ENCODE peak calls at places on chromosomes 2 and 18, in five cellular contexts. One of them, this sample, is unnamed.

GRCh38 chr2:168194784-168195522 is 52.4 kb downstream of the STK39 start:
- DNase-seq in breast epithelium: no peak
- DNase-seq in heart left ventricle: no peak
- DNase-seq in stomach: no peak
- DNase-seq in IMR-90: peak; percentile 63
- DNase-seq in this sample: no peak

GRCh38 chr2:71576541-71576940 is 123.2 kb downstream of the DYSF start:
- DNase-seq in heart left ventricle: peak; percentile 44
- DNase-seq in IMR-90: no peak
- DNase-seq in stomach: no peak
- DNase-seq in breast epithelium: no peak
- DNase-seq in this sample: no peak

GRCh38 chr18:35386600-35387366 is 9.6 kb upstream of the ZNF396 start:
- DNase-seq in stomach: peak; percentile 72
- DNase-seq in heart left ventricle: peak; percentile 69
- DNase-seq in IMR-90: peak; percentile 82
- DNase-seq in breast epithelium: peak; percentile 27
- DNase-seq in this sample: peak; percentile 70

GRCh38 chr2:10439185-10439879 is 8.8 kb downstream of the ODC1 start:
- DNase-seq in stomach: no peak
- DNase-seq in breast epithelium: no peak
- DNase-seq in IMR-90: no peak
- DNase-seq in heart left ventricle: no peak
- DNase-seq in this sample: no peak

GRCh38 chr18:58367425-58368140 is 261.3 kb downstream of the ALPK2 start:
- DNase-seq in IMR-90: no peak
- DNase-seq in stomach: no peak
- DNase-seq in breast epithelium: no peak
- DNase-seq in heart left ventricle: no peak
- DNase-seq in this sample: no peak

GRCh38 chr18:50301074-50301473 is 13.6 kb upstream of the CXXC1 start:
- DNase-seq in IMR-90: no peak
- DNase-seq in breast epithelium: no peak
- DNase-seq in heart left ventricle: no peak
- DNase-seq in stomach: no peak
- DNase-seq in this sample: no peak

GRCh38 chr2:78780321-78780720 is 245.2 kb upstream of the REG3G start:
- DNase-seq in breast epithelium: no peak
- DNase-seq in heart left ventricle: no peak
- DNase-seq in stomach: no peak
- DNase-seq in IMR-90: no peak
- DNase-seq in this sample: no peak

GRCh38 chr2:126886201-126886905 is 12.3 kb upstream of the TEX51 start:
- DNase-seq in IMR-90: peak; percentile 22
- DNase-seq in breast epithelium: peak; percentile 30
- DNase-seq in heart left ventricle: peak; percentile 59
- DNase-seq in stomach: no peak
- DNase-seq in this sample: peak; percentile 64

GRCh38 chr2:202429164-202429980 is 53.2 kb downstream of the BMPR2 start:
- DNase-seq in breast epithelium: no peak
- DNase-seq in heart left ventricle: no peak
- DNase-seq in IMR-90: peak; percentile 93
- DNase-seq in stomach: no peak
- DNase-seq in this sample: no peak

GRCh38 chr2:239929504-239929903 is 95.6 kb downstream of the NDUFA10 start:
- DNase-seq in stomach: peak; percentile 15
- DNase-seq in breast epithelium: no peak
- DNase-seq in heart left ventricle: no peak
- DNase-seq in IMR-90: no peak
- DNase-seq in this sample: no peak

GRCh38 chr2:239348563-239349447 is 52.0 kb downstream of the HDAC4 start:
- DNase-seq in IMR-90: no peak
- DNase-seq in stomach: no peak
- DNase-seq in breast epithelium: no peak
- DNase-seq in heart left ventricle: no peak
- DNase-seq in this sample: peak; percentile 74

GRCh38 chr18:77207540-77207939 is 42.1 kb upstream of the GALR1 start:
- DNase-seq in stomach: peak; percentile 56
- DNase-seq in IMR-90: peak; percentile 65
- DNase-seq in breast epithelium: peak; percentile 54
- DNase-seq in heart left ventricle: peak; percentile 71
- DNase-seq in this sample: peak; percentile 87

GRCh38 chr2:85189606-85190270 is 56.5 kb downstream of the TCF7L1 start:
- DNase-seq in stomach: no peak
- DNase-seq in breast epithelium: no peak
- DNase-seq in IMR-90: no peak
- DNase-seq in heart left ventricle: no peak
- DNase-seq in this sample: peak; percentile 53

GRCh38 chr2:223736488-223736887 is 100.9 kb downstream of the AP1S3 start:
- DNase-seq in stomach: no peak
- DNase-seq in IMR-90: no peak
- DNase-seq in breast epithelium: no peak
- DNase-seq in heart left ventricle: no peak
- DNase-seq in this sample: no peak

GRCh38 chr2:25982273-25982967 is at the start of gene KIF3C:
- DNase-seq in breast epithelium: peak; percentile 60
- DNase-seq in heart left ventricle: peak; percentile 77
- DNase-seq in IMR-90: peak; percentile 42
- DNase-seq in stomach: peak; percentile 59
- DNase-seq in this sample: peak; percentile 70

DNA sequence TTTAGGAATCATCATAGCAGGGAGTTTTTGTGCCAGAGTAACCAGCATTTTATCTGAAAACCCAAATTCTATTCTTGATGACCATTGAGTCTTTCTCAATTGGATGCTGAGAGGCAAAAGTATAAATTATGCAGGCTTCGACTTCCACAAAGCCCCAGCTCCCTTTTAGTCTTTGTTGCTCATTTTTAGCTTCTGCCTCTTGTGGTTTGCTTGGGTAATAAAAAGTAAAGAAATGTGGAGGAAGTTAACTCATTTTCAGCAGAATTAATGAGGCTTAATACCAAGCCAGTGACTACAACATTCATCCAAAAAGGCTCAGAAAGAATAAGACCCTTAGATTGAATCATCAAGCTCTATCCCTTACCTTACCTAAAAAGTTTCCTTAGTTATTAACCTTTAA is 18.6 kb downstream of the ERMN start:
- DNase-seq in stomach: no peak
- DNase-seq in heart left ventricle: no peak
- DNase-seq in breast epithelium: no peak
- DNase-seq in IMR-90: peak; percentile 9
- DNase-seq in this sample: no peak
- TF ChIP-seq CTCF in stomach: no peak
- TF ChIP-seq CTCF in heart left ventricle: no peak
- TF ChIP-seq CTCF in breast epithelium: no peak
- TF ChIP-seq CTCF in IMR-90: peak; percentile 10
- TF ChIP-seq CTCF in this sample: no peak

DNA sequence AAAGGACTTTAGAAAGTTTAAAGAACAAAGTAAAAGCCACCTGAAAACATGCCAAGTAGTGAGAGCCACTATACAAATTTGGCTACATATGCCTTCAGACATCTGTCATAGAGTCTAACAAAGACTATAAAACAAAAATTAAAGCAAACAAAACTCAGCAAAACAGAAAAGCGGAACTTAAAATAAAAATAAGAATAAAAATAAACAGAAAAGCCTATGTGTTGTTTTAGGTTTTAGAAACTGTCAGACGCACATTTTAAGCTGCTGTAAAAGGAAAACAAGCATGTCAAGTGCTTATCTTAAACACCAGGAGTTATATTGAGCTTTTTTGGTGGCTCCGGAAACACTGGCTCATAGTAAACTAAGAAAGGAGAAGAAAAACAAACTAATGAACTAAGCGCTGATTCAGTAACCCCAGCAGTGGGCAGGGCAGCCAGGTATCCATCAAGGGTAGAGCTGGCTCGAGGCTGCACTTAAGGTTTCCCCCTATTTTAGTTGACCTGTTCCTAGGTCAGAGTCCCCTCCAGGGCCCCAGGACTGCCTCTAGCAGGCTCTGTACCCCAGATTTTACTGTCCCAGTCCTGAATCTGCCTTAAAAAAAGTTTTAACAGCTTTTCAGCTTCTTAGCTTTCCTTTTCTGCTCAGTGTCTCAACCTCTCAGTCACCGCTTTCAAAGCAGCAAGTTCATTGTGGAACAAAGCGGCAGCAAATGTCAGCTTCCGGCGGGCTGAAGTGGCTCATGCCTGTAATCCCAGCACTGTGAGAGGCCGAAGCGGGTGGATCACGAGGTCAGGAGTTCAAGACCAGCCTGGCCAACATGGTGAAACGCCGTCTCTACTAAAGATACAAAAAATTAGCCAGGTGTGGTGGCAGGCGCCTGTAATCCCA is 15.3 kb upstream of the RMC1 start:
- DNase-seq in heart left ventricle: no peak
- DNase-seq in breast epithelium: no peak
- DNase-seq in stomach: peak; percentile 32
- DNase-seq in IMR-90: peak; percentile 33
- DNase-seq in this sample: peak; percentile 63
- TF ChIP-seq POLR2A in heart left ventricle: no peak
- TF ChIP-seq POLR2A in breast epithelium: no peak
- TF ChIP-seq POLR2A in stomach: no peak
- TF ChIP-seq POLR2A in IMR-90: no peak
- TF ChIP-seq POLR2A in this sample: no peak

GRCh38 chr2:201257381-201257940 is 2.9 kb upstream of the CASP8 start:
- DNase-seq in stomach: peak; percentile 43
- DNase-seq in IMR-90: peak; percentile 5
- DNase-seq in heart left ventricle: peak; percentile 39
- DNase-seq in breast epithelium: no peak
- DNase-seq in this sample: peak; percentile 20
- TF ChIP-seq CTCF in stomach: no peak
- TF ChIP-seq CTCF in IMR-90: no peak
- TF ChIP-seq CTCF in heart left ventricle: no peak
- TF ChIP-seq CTCF in breast epithelium: no peak
- TF ChIP-seq CTCF in this sample: no peak

GRCh38 chr2:195657634-195658540 is 861 bp downstream of the SLC39A10 start:
- DNase-seq in IMR-90: peak; percentile 87
- DNase-seq in heart left ventricle: peak; percentile 68
- DNase-seq in breast epithelium: peak; percentile 50
- DNase-seq in stomach: peak; percentile 61
- DNase-seq in this sample: peak; percentile 56
- TF ChIP-seq POLR2A in IMR-90: peak; percentile 78
- TF ChIP-seq POLR2A in heart left ventricle: no peak
- TF ChIP-seq POLR2A in breast epithelium: peak; percentile 30
- TF ChIP-seq POLR2A in stomach: no peak
- TF ChIP-seq POLR2A in this sample: peak; percentile 58

GRCh38 chr18:12278765-12279682 is 24.9 kb downstream of the CIDEA start:
- DNase-seq in heart left ventricle: peak; percentile 94
- DNase-seq in breast epithelium: peak; percentile 93
- DNase-seq in stomach: peak; percentile 40
- DNase-seq in IMR-90: peak; percentile 98
- DNase-seq in this sample: peak; percentile 88

GRCh38 chr18:12279781-12280531 is 25.8 kb downstream of the CIDEA start:
- DNase-seq in heart left ventricle: peak; percentile 71
- DNase-seq in IMR-90: no peak
- DNase-seq in breast epithelium: no peak
- DNase-seq in stomach: no peak
- DNase-seq in this sample: no peak

GRCh38 chr18:12274793-12275192 is 20.6 kb downstream of the CIDEA start:
- DNase-seq in breast epithelium: no peak
- DNase-seq in heart left ventricle: no peak
- DNase-seq in IMR-90: no peak
- DNase-seq in stomach: no peak
- DNase-seq in this sample: no peak

GRCh38 chr18:12276736-12277554 is 22.8 kb downstream of the CIDEA start:
- DNase-seq in heart left ventricle: no peak
- DNase-seq in stomach: no peak
- DNase-seq in IMR-90: peak; percentile 18
- DNase-seq in breast epithelium: no peak
- DNase-seq in this sample: no peak

GRCh38 chr18:12278153-12278764 is 24.1 kb downstream of the CIDEA start:
- DNase-seq in breast epithelium: peak; percentile 53
- DNase-seq in heart left ventricle: no peak
- DNase-seq in IMR-90: peak; percentile 13
- DNase-seq in stomach: no peak
- DNase-seq in this sample: peak; percentile 53
- TF ChIP-seq CTCF in breast epithelium: no peak
- TF ChIP-seq CTCF in heart left ventricle: no peak
- TF ChIP-seq CTCF in IMR-90: peak; percentile 10
- TF ChIP-seq CTCF in stomach: no peak
- TF ChIP-seq CTCF in this sample: no peak

GRCh38 chr18:29007986-29008654 is 831.2 kb upstream of the CDH2 start:
- DNase-seq in IMR-90: no peak
- DNase-seq in stomach: no peak
- DNase-seq in breast epithelium: no peak
- DNase-seq in heart left ventricle: no peak
- DNase-seq in this sample: no peak

GRCh38 chr18:29012874-29013273 is 835.9 kb upstream of the CDH2 start:
- DNase-seq in breast epithelium: no peak
- DNase-seq in stomach: no peak
- DNase-seq in IMR-90: no peak
- DNase-seq in heart left ventricle: no peak
- DNase-seq in this sample: no peak

GRCh38 chr18:29012364-29012763 is 835.4 kb upstream of the CDH2 start:
- DNase-seq in breast epithelium: no peak
- DNase-seq in heart left ventricle: no peak
- DNase-seq in stomach: no peak
- DNase-seq in IMR-90: no peak
- DNase-seq in this sample: no peak
- TF ChIP-seq POLR2A in breast epithelium: no peak
- TF ChIP-seq POLR2A in heart left ventricle: no peak
- TF ChIP-seq POLR2A in stomach: no peak
- TF ChIP-seq POLR2A in IMR-90: no peak
- TF ChIP-seq POLR2A in this sample: no peak

GRCh38 chr2:96580771-96581170 is 44.2 kb downstream of the ARID5A start:
- DNase-seq in IMR-90: no peak
- DNase-seq in heart left ventricle: no peak
- DNase-seq in stomach: no peak
- DNase-seq in breast epithelium: no peak
- DNase-seq in this sample: no peak
- TF ChIP-seq CTCF in IMR-90: no peak
- TF ChIP-seq CTCF in heart left ventricle: no peak
- TF ChIP-seq CTCF in stomach: no peak
- TF ChIP-seq CTCF in breast epithelium: no peak
- TF ChIP-seq CTCF in this sample: no peak

GRCh38 chr2:216112926-216113325 is 3.8 kb downstream of the XRCC5 start:
- DNase-seq in stomach: no peak
- DNase-seq in heart left ventricle: no peak
- DNase-seq in IMR-90: no peak
- DNase-seq in breast epithelium: no peak
- DNase-seq in this sample: no peak

GRCh38 chr2:216115224-216115582 is 6.1 kb downstream of the XRCC5 start:
- DNase-seq in breast epithelium: no peak
- DNase-seq in stomach: no peak
- DNase-seq in IMR-90: no peak
- DNase-seq in heart left ventricle: no peak
- DNase-seq in this sample: peak; percentile 40

GRCh38 chr2:216116418-216116817 is 7.3 kb downstream of the XRCC5 start:
- DNase-seq in stomach: no peak
- DNase-seq in IMR-90: no peak
- DNase-seq in heart left ventricle: no peak
- DNase-seq in breast epithelium: no peak
- DNase-seq in this sample: no peak

GRCh38 chr2:216113572-216113971 is 4.4 kb downstream of the XRCC5 start:
- DNase-seq in breast epithelium: no peak
- DNase-seq in stomach: no peak
- DNase-seq in heart left ventricle: no peak
- DNase-seq in IMR-90: no peak
- DNase-seq in this sample: no peak

GRCh38 chr2:216114476-216115223 is 5.5 kb downstream of the XRCC5 start:
- DNase-seq in IMR-90: peak; percentile 99
- DNase-seq in breast epithelium: peak; percentile 98
- DNase-seq in stomach: peak; percentile 99
- DNase-seq in heart left ventricle: peak; percentile 98
- DNase-seq in this sample: peak; percentile 98
- TF ChIP-seq POLR2A in IMR-90: peak; percentile 57
- TF ChIP-seq POLR2A in breast epithelium: no peak
- TF ChIP-seq POLR2A in stomach: no peak
- TF ChIP-seq POLR2A in heart left ventricle: peak; percentile 54
- TF ChIP-seq POLR2A in this sample: no peak